ENCODE peak calls at places on chromosome 21, in ten cellular contexts. C, W, S, N, T, R, J, O, X and Z are unnamed samples.

GRCh38 chr21:41068411-41069304 is 99.3 kb upstream of the BACE2 start:
- DNase-seq in C (peak; percentile 85), W (peak; percentile 89), S (peak; percentile 71), N (peak; percentile 87), T (peak; percentile 50), R (peak; percentile 74), J (peak; percentile 84), O (peak; percentile 92), X (peak; percentile 82), Z (peak; percentile 81)

GRCh38 chr21:42234464-42235241 is 15.7 kb downstream of the ABCG1 start:
- DNase-seq in C (peak; percentile 86), W (peak; percentile 84), S (no peak), N (peak; percentile 86), T (peak; percentile 55), R (peak; percentile 73), J (no peak), O (peak; percentile 88), X (peak; percentile 73), Z (peak; percentile 66)

GRCh38 chr21:25639922-25640670 is 1.0 kb downstream of the JAM2 start:
- DNase-seq in C (no peak), W (no peak), S (peak; percentile 25), N (peak; percentile 74), T (peak; percentile 38), R (peak; percentile 53), J (no peak), O (no peak), X (no peak), Z (no peak)

GRCh38 chr21:43734830-43735229 is 15.9 kb downstream of the PDXK start:
- DNase-seq in C (no peak), W (peak; percentile 54), S (peak; percentile 83), N (no peak), T (no peak), R (peak; percentile 40), J (no peak), O (peak; percentile 77), X (no peak), Z (no peak)

GRCh38 chr21:42040411-42041180 is 30.4 kb upstream of the ZBTB21 start:
- DNase-seq in C (no peak), W (no peak), S (no peak), N (no peak), T (peak; percentile 37), R (no peak), J (no peak), O (no peak), X (no peak), Z (no peak)

GRCh38 chr21:31279214-31279613 is 64.8 kb downstream of the TIAM1 start:
- DNase-seq in C (no peak), W (no peak), S (no peak), N (no peak), T (no peak), R (no peak), J (no peak), O (no peak), X (no peak), Z (no peak)

GRCh38 chr21:41957991-41958766 is 4.4 kb upstream of the C2CD2 start:
- DNase-seq in C (no peak), W (peak; percentile 61), S (peak; percentile 75), N (peak; percentile 43), T (peak; percentile 82), R (peak; percentile 79), J (no peak), O (no peak), X (peak; percentile 57), Z (peak; percentile 51)

GRCh38 chr21:17759546-17760178 is 59.5 kb downstream of the C21orf91 start:
- DNase-seq in C (no peak), W (no peak), S (no peak), N (no peak), T (no peak), R (no peak), J (no peak), O (no peak), X (no peak), Z (no peak)

GRCh38 chr21:33428669-33429068 is 25.5 kb downstream of the IFNGR2 start:
- DNase-seq in C (no peak), W (no peak), S (no peak), N (no peak), T (no peak), R (peak; percentile 15), J (no peak), O (peak; percentile 75), X (no peak), Z (no peak)

GRCh38 chr21:39669485-39669884 is 56.7 kb downstream of the B3GALT5 start:
- DNase-seq in C (no peak), W (no peak), S (no peak), N (no peak), T (no peak), R (no peak), J (no peak), O (no peak), X (no peak), Z (no peak)

DNA sequence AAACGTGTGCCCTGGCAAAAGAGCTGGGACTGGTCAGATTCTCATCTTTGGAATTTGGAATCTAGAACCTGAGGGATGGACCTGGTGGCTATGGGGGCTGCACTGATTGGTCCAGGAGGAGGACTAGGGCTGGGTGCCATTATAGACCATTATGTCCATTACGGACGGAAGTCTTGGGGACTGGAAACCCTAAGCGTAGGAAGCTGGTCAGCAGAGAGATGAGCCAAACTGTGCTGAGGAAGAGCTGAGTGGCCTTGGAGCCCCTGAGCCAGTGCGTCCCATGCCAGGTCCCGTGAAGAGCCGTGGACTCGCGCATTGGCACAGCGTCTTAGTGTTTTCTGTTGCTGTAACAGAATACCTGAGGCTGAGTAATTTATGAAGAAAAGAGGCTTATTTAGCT is 10.0 kb downstream of the MRAP start:
- DNase-seq in C (no peak), W (no peak), S (no peak), N (no peak), T (no peak), R (no peak), J (no peak), O (no peak), X (no peak), Z (no peak)
- H3K36me3 ChIP-seq in C (no peaks in the 10 kb centered on the region), W (peaks cover 42% of the 10 kb centered on the region), S (no peaks in the 10 kb centered on the region), N (peaks cover 10% of the 10 kb centered on the region), T (no peaks in the 10 kb centered on the region), R (no peaks in the 10 kb centered on the region), J (no peaks in the 10 kb centered on the region), O (peaks cover 19% of the 10 kb centered on the region), X (no peaks in the 10 kb centered on the region), Z (no peaks in the 10 kb centered on the region)

DNA sequence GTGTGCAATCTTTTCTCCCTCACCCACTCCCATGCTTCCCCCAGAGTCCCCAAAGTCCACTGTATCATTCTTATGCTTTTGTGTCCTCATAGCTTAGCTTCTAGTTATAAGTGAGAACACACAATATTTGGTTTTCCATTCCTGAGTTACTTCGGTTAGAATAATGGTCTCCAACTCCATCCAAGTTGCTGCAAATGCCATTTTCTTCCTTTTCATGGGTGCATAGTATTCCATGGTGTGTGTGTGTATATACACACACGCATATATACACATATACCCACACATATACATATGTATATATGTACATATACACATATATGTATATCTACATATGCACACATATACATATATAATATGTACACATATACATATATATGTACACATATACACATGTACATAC is 69.3 kb downstream of the ERG start:
- DNase-seq in C (no peak), W (no peak), S (no peak), N (no peak), T (no peak), R (no peak), J (no peak), O (no peak), X (no peak), Z (no peak)
- H3K36me3 ChIP-seq in C (no peaks in the 10 kb centered on the region), W (no peaks in the 10 kb centered on the region), S (no peaks in the 10 kb centered on the region), N (no peaks in the 10 kb centered on the region), T (no peaks in the 10 kb centered on the region), R (no peaks in the 10 kb centered on the region), J (no peaks in the 10 kb centered on the region), O (no peaks in the 10 kb centered on the region), X (no peaks in the 10 kb centered on the region), Z (no peaks in the 10 kb centered on the region)

GRCh38 chr21:45998871-45999580 is 17.5 kb downstream of the COL6A1 start:
- DNase-seq in C (no peak), W (no peak), S (no peak), N (no peak), T (peak; percentile 20), R (peak; percentile 31), J (no peak), O (no peak), X (no peak), Z (no peak)

GRCh38 chr21:45996311-45997204 is 15.0 kb downstream of the COL6A1 start:
- DNase-seq in C (no peak), W (peak; percentile 23), S (no peak), N (no peak), T (peak; percentile 23), R (peak; percentile 30), J (no peak), O (no peak), X (peak; percentile 19), Z (peak; percentile 23)

GRCh38 chr21:45998276-45998701 is 16.7 kb downstream of the COL6A1 start:
- DNase-seq in C (no peak), W (peak; percentile 18), S (no peak), N (no peak), T (no peak), R (peak; percentile 21), J (no peak), O (no peak), X (no peak), Z (no peak)

GRCh38 chr21:45997205-45997494 is 15.6 kb downstream of the COL6A1 start:
- DNase-seq in C (no peak), W (no peak), S (no peak), N (no peak), T (no peak), R (no peak), J (no peak), O (no peak), X (no peak), Z (no peak)

GRCh38 chr21:45997495-45998275 is 16.1 kb downstream of the COL6A1 start:
- DNase-seq in C (peak; percentile 46), W (no peak), S (no peak), N (no peak), T (peak; percentile 23), R (peak; percentile 29), J (no peak), O (no peak), X (peak; percentile 30), Z (peak; percentile 37)
- H3K36me3 ChIP-seq in C (no peaks in the 10 kb centered on the region), W (peaks cover 74% of the 10 kb centered on the region), S (no peaks in the 10 kb centered on the region), N (no peaks in the 10 kb centered on the region), T (no peaks in the 10 kb centered on the region), R (no peaks in the 10 kb centered on the region), J (no peaks in the 10 kb centered on the region), O (peaks cover 22% of the 10 kb centered on the region), X (no peaks in the 10 kb centered on the region), Z (no peaks in the 10 kb centered on the region)

GRCh38 chr21:36396314-36396713 is 11.1 kb downstream of the CHAF1B start:
- DNase-seq in C (no peak), W (no peak), S (no peak), N (no peak), T (no peak), R (no peak), J (no peak), O (no peak), X (no peak), Z (no peak)

GRCh38 chr21:36400719-36401118 is 15.5 kb downstream of the CHAF1B start:
- DNase-seq in C (no peak), W (no peak), S (no peak), N (no peak), T (no peak), R (no peak), J (no peak), O (no peak), X (no peak), Z (no peak)

GRCh38 chr21:36396971-36397370 is 11.8 kb downstream of the CHAF1B start:
- DNase-seq in C (no peak), W (no peak), S (no peak), N (no peak), T (no peak), R (no peak), J (no peak), O (peak; percentile 25), X (no peak), Z (no peak)

GRCh38 chr21:36397606-36398005 is 12.4 kb downstream of the CHAF1B start:
- DNase-seq in C (no peak), W (no peak), S (no peak), N (no peak), T (no peak), R (no peak), J (no peak), O (peak; percentile 5), X (no peak), Z (no peak)

GRCh38 chr21:36395353-36396111 is 10.3 kb downstream of the CHAF1B start:
- DNase-seq in C (no peak), W (no peak), S (no peak), N (no peak), T (no peak), R (no peak), J (no peak), O (peak; percentile 9), X (no peak), Z (no peak)
- H3K36me3 ChIP-seq in C (no peaks in the 10 kb centered on the region), W (peaks cover 8% of the 10 kb centered on the region), S (no peaks in the 10 kb centered on the region), N (peaks cover 9% of the 10 kb centered on the region), T (no peaks in the 10 kb centered on the region), R (no peaks in the 10 kb centered on the region), J (peaks cover 8% of the 10 kb centered on the region), O (no peaks in the 10 kb centered on the region), X (no peaks in the 10 kb centered on the region), Z (no peaks in the 10 kb centered on the region)